ENCODE peak calls at places on chromosomes 16 and 17, in six cellular contexts. F is progenitor cell of endocrine pancreas; H is OCI-LY7; B is coronary artery; E is CD8-positive, alpha-beta T cell; Z is ascending aorta. R is an unnamed sample.

GRCh38 chr17:9283909-9284308 is 262.6 kb downstream of the NTN1 start:
- DNase-seq in H (no peak), F (no peak), E (no peak), B (no peak), Z (no peak), R (no peak)

GRCh38 chr16:12971216-12971615 is 69.8 kb downstream of the SHISA9 start:
- DNase-seq in E (no peak), F (no peak), Z (no peak), B (no peak), H (no peak), R (peak; percentile 23)

GRCh38 chr17:77610980-77611641 is 347.4 kb upstream of the TNRC6C start:
- DNase-seq in H (no peak), E (no peak), Z (peak; percentile 46), B (peak; percentile 67), F (no peak), R (no peak)

GRCh38 chr17:75722076-75722475 is 817 bp downstream of the ITGB4 start:
- DNase-seq in B (no peak), E (no peak), Z (no peak), F (no peak), H (no peak), R (no peak)

GRCh38 chr16:73280366-73280765 is 232.4 kb upstream of the ZFHX3 start:
- DNase-seq in Z (no peak), F (no peak), E (no peak), H (no peak), B (no peak), R (no peak)

GRCh38 chr16:74793571-74793970 is 19.0 kb upstream of the FA2H start:
- DNase-seq in E (no peak), H (no peak), B (no peak), F (no peak), Z (no peak), R (no peak)

GRCh38 chr17:74325743-74326379 is at the start of gene KIF19:
- DNase-seq in F (peak; percentile 26), Z (no peak), H (no peak), E (peak; percentile 27), B (no peak), R (no peak)

GRCh38 chr17:14407541-14407940 is 106.7 kb downstream of the HS3ST3B1 start:
- DNase-seq in Z (no peak), E (no peak), H (no peak), B (no peak), F (no peak), R (no peak)

GRCh38 chr16:47970291-47970931 is 185.4 kb downstream of the ABCC12 start:
- DNase-seq in B (no peak), Z (no peak), E (no peak), F (peak; percentile 26), H (peak; percentile 12), R (no peak)

GRCh38 chr17:72370819-72371218 is 250.0 kb downstream of the SOX9 start:
- DNase-seq in B (no peak), H (no peak), E (no peak), Z (no peak), F (no peak), R (no peak)

GRCh38 chr17:11921296-11921695 is 76.0 kb downstream of the ZNF18 start:
- DNase-seq in B (no peak), Z (no peak), E (no peak), H (no peak), F (no peak), R (no peak)

GRCh38 chr17:11922634-11923033 is 74.6 kb downstream of the ZNF18 start:
- DNase-seq in F (no peak), H (no peak), B (no peak), E (no peak), Z (no peak), R (no peak)

GRCh38 chr17:11917415-11917814 is 79.9 kb downstream of the ZNF18 start:
- DNase-seq in F (no peak), Z (no peak), H (no peak), B (no peak), E (no peak), R (no peak)
- TF ChIP-seq CTCF in F (no peak), Z (no peak), H (no peak), B (no peak), E (no peak), R (no peak)

GRCh38 chr16:70158261-70158939 is 15.2 kb upstream of the CLEC18C start:
- DNase-seq in E (no peak), Z (no peak), H (no peak), B (no peak), F (no peak), R (no peak)

GRCh38 chr16:70157477-70158260 is 15.9 kb upstream of the CLEC18C start:
- DNase-seq in Z (no peak), E (no peak), F (no peak), B (no peak), H (no peak), R (no peak)

GRCh38 chr16:70157105-70157476 is 16.5 kb upstream of the CLEC18C start:
- DNase-seq in F (no peak), B (no peak), E (no peak), H (no peak), Z (no peak), R (no peak)

GRCh38 chr16:70159355-70160348 is 13.9 kb upstream of the CLEC18C start:
- DNase-seq in B (no peak), H (no peak), F (no peak), E (no peak), Z (no peak), R (no peak)

DNA sequence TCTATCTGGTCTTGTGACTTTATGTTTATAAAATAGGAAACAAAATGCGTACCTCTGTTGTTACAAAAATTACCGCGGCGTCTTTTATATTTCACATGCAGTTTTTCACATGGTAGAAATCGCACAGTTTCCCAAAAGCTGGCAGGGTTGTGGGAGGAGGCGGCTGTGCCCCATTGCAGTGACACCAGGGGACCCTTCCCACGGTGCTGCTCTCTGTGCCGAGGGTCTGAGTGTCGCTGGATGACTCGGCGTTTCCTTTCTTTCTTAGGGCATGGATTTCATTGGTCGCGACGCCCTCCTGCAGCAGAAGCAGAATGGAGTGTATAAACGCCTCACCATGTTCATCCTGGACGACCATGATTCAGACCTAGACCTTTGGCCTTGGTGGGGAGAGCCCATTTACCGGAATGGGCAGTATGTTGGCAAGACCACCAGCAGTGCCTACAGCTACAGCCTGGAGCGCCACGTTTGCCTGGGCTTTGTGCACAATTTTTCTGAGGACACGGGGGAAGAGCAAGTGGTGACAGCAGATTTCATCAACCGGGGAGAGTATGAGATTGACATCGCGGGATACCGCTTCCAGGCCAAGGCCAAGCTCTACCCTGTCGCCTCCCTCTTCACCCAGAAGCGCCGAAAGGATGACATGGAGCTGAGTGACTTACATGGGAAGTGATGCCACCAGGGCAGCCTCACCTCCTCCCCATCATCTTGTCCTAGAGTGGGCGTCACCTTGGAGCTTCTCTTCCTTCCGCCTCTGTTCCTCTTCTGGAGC is 17.2 kb upstream of the CLEC18C start:
- DNase-seq in B (no peak), H (no peak), F (no peak), Z (no peak), E (no peak), R (no peak)
- TF ChIP-seq CTCF in B (no peak), H (no peak), F (no peak), Z (no peak), E (no peak), R (no peak)

DNA sequence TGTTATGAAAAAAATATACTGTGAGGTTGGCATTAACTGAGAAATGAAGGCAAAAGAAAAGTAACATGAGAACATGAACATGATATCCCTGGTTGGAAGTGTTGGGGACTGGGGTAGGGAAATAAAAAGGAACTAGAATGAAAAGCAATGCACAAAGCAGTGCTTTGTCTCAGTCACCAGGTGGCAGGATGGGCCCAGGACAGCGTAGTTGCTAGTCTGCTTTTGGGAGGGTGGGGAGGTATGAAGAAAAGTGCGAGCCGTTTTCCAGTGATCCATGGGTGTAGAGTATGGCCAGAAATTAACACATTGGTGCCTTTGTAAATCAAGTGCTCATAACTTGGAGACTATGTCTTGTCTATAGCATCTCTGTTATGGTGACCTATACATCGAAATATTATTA is 662.5 kb upstream of the SALL1 start:
- DNase-seq in Z (no peak), F (no peak), H (no peak), B (no peak), E (no peak), R (no peak)
- TF ChIP-seq CTCF in Z (no peak), F (peak; percentile 36), H (peak; percentile 41), B (no peak), E (no peak), R (no peak)

GRCh38 chr16:17237350-17237944 is 233.3 kb downstream of the XYLT1 start:
- DNase-seq in B (no peak), Z (no peak), H (no peak), E (no peak), F (no peak), R (no peak)
- TF ChIP-seq CTCF in B (no peak), Z (no peak), H (no peak), E (no peak), F (no peak), R (no peak)

GRCh38 chr17:58416396-58416795 is 938 bp downstream of the RNF43 start:
- DNase-seq in E (no peak), B (no peak), Z (no peak), H (no peak), F (no peak), R (no peak)

GRCh38 chr17:58416937-58417299 is 416 bp downstream of the RNF43 start:
- DNase-seq in Z (no peak), H (no peak), B (no peak), E (no peak), F (no peak), R (no peak)

GRCh38 chr17:58417300-58418092 is at the start of gene RNF43:
- DNase-seq in E (peak; percentile 70), F (peak; percentile 85), B (peak; percentile 80), Z (peak; percentile 92), H (peak; percentile 89), R (peak; percentile 70)

GRCh38 chr17:58421711-58422110 is 4.4 kb upstream of the RNF43 start:
- DNase-seq in F (no peak), E (no peak), B (no peak), Z (no peak), H (no peak), R (no peak)

GRCh38 chr17:58420841-58421240 is 3.5 kb upstream of the RNF43 start:
- DNase-seq in Z (no peak), E (no peak), F (no peak), H (no peak), B (no peak), R (no peak)
- TF ChIP-seq CTCF in Z (no peak), E (no peak), F (no peak), H (no peak), B (no peak), R (no peak)